ENCODE peak calls at places on chromosomes 7 and 10, in four cellular contexts. T, N, L and J are unnamed samples.

GRCh38 chr7:29265208-29265923 is 70.8 kb downstream of the CHN2 start:
- DNase-seq in L (peak), N (peak), T (no peak), J (no peak)

GRCh38 chr7:55641273-55641691 is 69.0 kb upstream of the VOPP1 start:
- DNase-seq in L (peak), N (peak), T (peak), J (peak)

GRCh38 chr10:95181731-95182130 is 12.3 kb upstream of the ACSM6 start:
- DNase-seq in L (peak), N (no peak), T (peak), J (no peak)

GRCh38 chr10:72353963-72354355 is 760 bp downstream of the DNAJB12 start:
- DNase-seq in L (no peak), N (peak), T (no peak), J (no peak)

GRCh38 chr10:89428873-89429272 is 14.5 kb downstream of the IFIT5 start:
- DNase-seq in N (no peak), L (no peak), T (no peak), J (no peak)

GRCh38 chr7:14137676-14138075 is 148.2 kb upstream of the ETV1 start:
- DNase-seq in N (peak), L (peak), T (no peak), J (no peak)

GRCh38 chr7:155343150-155343549 is 45.5 kb downstream of the INSIG1 start:
- DNase-seq in L (no peak), N (no peak), T (no peak), J (no peak)

GRCh38 chr7:44685723-44686122 is 62.9 kb upstream of the ZMIZ2 start:
- DNase-seq in L (no peak), T (no peak), N (no peak), J (no peak)

GRCh38 chr7:92158660-92159575 is 20.0 kb downstream of the LRRD1 start:
- DNase-seq in N (peak), L (peak), T (peak), J (no peak)

GRCh38 chr7:88299126-88299525 is 7.6 kb downstream of the STEAP4 start:
- DNase-seq in L (no peak), T (no peak), N (no peak), J (no peak)

GRCh38 chr7:1939434-1940401 is 269.6 kb downstream of the ELFN1 start:
- DNase-seq in T (no peak), L (no peak), N (peak), J (no peak)

GRCh38 chr10:73810735-73811465 is 498 bp downstream of the NDST2 start:
- DNase-seq in T (no peak), N (no peak), L (peak), J (peak)

GRCh38 chr10:130169136-130169888 is 33.1 kb downstream of the GLRX3 start:
- DNase-seq in L (no peak), N (peak), T (no peak), J (no peak)

GRCh38 chr10:70816220-70816894 is 609 bp downstream of the SGPL1 start:
- DNase-seq in T (peak), L (peak), N (peak), J (peak)

GRCh38 chr10:106795619-106796018 is 368.9 kb downstream of the SORCS1 start:
- DNase-seq in L (peak), N (no peak), T (no peak), J (peak)

GRCh38 chr10:131892817-131893675 is 7.8 kb upstream of the PPP2R2D start:
- DNase-seq in L (no peak), T (no peak), N (no peak), J (no peak)

GRCh38 chr7:78465894-78466293 is 667.3 kb downstream of the PHTF2 start:
- DNase-seq in N (no peak), T (no peak), L (no peak), J (no peak)

GRCh38 chr7:2110586-2111396 is 122.0 kb downstream of the MAD1L1 start:
- DNase-seq in T (no peak), N (no peak), L (no peak), J (no peak)

GRCh38 chr10:114537791-114538543 is 120.1 kb downstream of the ABLIM1 start:
- DNase-seq in L (no peak), N (no peak), T (no peak), J (no peak)

GRCh38 chr10:126511917-126512487 is 123.7 kb upstream of the ADAM12 start:
- DNase-seq in T (no peak), L (no peak), N (peak), J (no peak)

GRCh38 chr7:106770191-106770590 is 94.9 kb upstream of the PIK3CG start:
- DNase-seq in T (peak), N (peak), L (peak), J (no peak)

GRCh38 chr7:106629521-106629920 is 31.4 kb downstream of the CCDC71L start:
- DNase-seq in L (no peak), N (peak), T (no peak), J (no peak)

GRCh38 chr10:26334932-26335573 is 103.1 kb upstream of the APBB1IP start:
- DNase-seq in L (peak), N (peak), T (peak), J (peak)

GRCh38 chr7:157136372-157136771 is 2.4 kb upstream of the UBE3C start:
- DNase-seq in T (peak), L (peak), N (peak), J (peak)

GRCh38 chr10:101272229-101272868 is 43.1 kb upstream of the LBX1 start:
- DNase-seq in L (peak), T (peak), N (peak), J (peak)

GRCh38 chr10:127979017-127979416 is 72.1 kb downstream of the PTPRE start:
- DNase-seq in L (no peak), T (no peak), N (no peak), J (no peak)

GRCh38 chr10:8417631-8418030 is 363.1 kb downstream of the GATA3 start:
- DNase-seq in N (no peak), L (no peak), T (no peak), J (no peak)

GRCh38 chr10:112963835-112964234 is 13.8 kb downstream of the TCF7L2 start:
- DNase-seq in T (no peak), L (peak), N (peak), J (no peak)